ENCODE peak calls at places on chromosome 7, in nine cellular contexts. Z, C, U, T, V, M, A, F and H are unnamed samples.

GRCh38 chr7:47875998-47876744 is 72.1 kb downstream of the PKD1L1 start:
- DNase-seq in U (no peak), M (no peak), F (no peak), T (no peak), Z (no peak), V (no peak), A (no peak), C (no peak), H (no peak)

GRCh38 chr7:139424004-139424403 is 59.5 kb downstream of the KLRG2 start:
- DNase-seq in V (no peak), F (no peak), M (no peak), T (no peak), U (no peak), A (no peak), C (no peak), Z (no peak), H (no peak)

GRCh38 chr7:155858521-155859061 is 46.3 kb upstream of the SHH start:
- DNase-seq in V (no peak), F (no peak), A (no peak), Z (peak), C (no peak), U (peak), T (no peak), M (no peak), H (no peak)

GRCh38 chr7:151304856-151305255 is 36.8 kb upstream of the NUB1 start:
- DNase-seq in F (peak), M (no peak), V (no peak), U (no peak), C (peak), T (no peak), Z (no peak), A (peak), H (no peak)

GRCh38 chr7:143979999-143980398 is 20.1 kb upstream of the OR6B1 start:
- DNase-seq in A (no peak), T (no peak), U (no peak), M (no peak), Z (peak), C (no peak), F (no peak), V (no peak), H (no peak)

GRCh38 chr7:119562839-119563238 is 710.1 kb upstream of the KCND2 start:
- DNase-seq in C (no peak), Z (no peak), A (no peak), T (no peak), U (no peak), V (no peak), F (no peak), M (no peak), H (no peak)

GRCh38 chr7:134897936-134898335 is 88.4 kb upstream of the AGBL3 start:
- DNase-seq in T (no peak), Z (no peak), C (no peak), A (no peak), V (no peak), M (no peak), U (no peak), F (no peak), H (no peak)

GRCh38 chr7:95915731-95916130 is 143.4 kb downstream of the DYNC1I1 start:
- DNase-seq in C (no peak), V (no peak), T (no peak), U (no peak), F (no peak), M (no peak), Z (no peak), A (no peak), H (no peak)

GRCh38 chr7:123624527-123625183 is 23.0 kb downstream of the ASB15 start:
- DNase-seq in A (no peak), U (peak), C (peak), T (peak), V (no peak), M (no peak), Z (peak), F (no peak), H (peak)

GRCh38 chr7:99419323-99420021 is 10.7 kb downstream of the BUD31 start:
- DNase-seq in V (no peak), U (no peak), M (no peak), A (no peak), F (no peak), T (no peak), Z (no peak), C (no peak), H (no peak)

GRCh38 chr7:49635800-49636199 is 137.6 kb upstream of the VWC2 start:
- DNase-seq in V (no peak), A (no peak), M (no peak), C (no peak), Z (no peak), U (no peak), F (no peak), T (no peak), H (no peak)
- TF ChIP-seq CTCF in V (no peak), A (no peak), M (no peak), C (peak), Z (no peak), U (no peak), F (peak), T (no peak), H (no peak)

GRCh38 chr7:149284343-149284742 is 22.3 kb downstream of the ZNF783 start:
- DNase-seq in U (no peak), C (no peak), T (no peak), A (no peak), F (no peak), Z (no peak), M (no peak), V (no peak), H (no peak)
- H3K4me3 ChIP-seq in U (no peak), C (peak), T (no peak), A (no peak), F (no peak), Z (peak), M (no peak), V (peak), H (no peak)

DNA sequence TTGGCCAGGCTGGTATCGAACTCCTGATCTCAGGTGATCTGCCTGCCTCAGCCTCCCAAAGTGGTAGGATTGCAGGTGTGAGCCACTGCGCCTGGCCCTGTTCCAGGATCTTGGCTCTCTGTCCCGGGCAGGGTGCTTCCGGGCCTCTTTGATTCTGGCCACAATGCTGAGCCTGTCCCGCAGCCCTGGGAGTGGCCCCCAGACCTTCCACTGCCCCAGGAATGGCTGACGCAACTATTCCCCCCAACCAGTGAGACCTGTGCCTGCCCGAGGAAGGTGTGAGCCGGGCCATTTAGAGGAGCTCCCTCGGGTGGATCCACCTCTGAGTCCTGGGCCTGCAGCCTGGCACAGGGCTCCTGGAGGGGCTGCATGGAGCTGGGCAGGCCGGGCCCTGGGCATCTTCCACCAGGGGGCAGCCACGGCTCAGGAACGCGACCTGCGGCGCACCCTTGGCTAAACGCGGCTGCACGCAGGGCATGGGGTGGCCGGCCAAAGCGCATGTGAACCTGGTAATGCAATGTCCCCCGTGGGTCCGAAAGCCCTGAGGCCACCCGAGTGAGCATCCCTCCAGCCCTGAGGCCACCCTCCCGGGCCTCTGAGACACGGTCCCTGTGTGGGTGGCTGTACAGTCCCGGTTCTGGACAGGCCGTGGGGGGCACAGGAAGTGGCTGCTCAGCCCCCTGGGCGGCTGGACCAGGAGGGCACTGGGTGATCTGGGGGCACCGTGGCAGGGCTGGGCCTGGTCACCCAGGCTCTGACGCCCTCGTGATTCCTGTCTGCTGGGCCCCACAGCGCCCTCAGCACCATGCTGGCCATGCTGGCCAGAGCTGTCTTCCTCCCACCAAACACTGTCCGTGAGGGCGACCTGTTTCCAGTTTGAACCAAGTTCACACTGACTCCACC is 24.8 kb downstream of the GRIFIN start:
- DNase-seq in T (peak), M (peak), F (peak), Z (peak), C (peak), A (peak), V (peak), U (peak), H (peak)
- TF ChIP-seq CTCF in T (peak), M (peak), F (peak), Z (no peak), C (peak), A (peak), V (peak), U (peak), H (peak)

DNA sequence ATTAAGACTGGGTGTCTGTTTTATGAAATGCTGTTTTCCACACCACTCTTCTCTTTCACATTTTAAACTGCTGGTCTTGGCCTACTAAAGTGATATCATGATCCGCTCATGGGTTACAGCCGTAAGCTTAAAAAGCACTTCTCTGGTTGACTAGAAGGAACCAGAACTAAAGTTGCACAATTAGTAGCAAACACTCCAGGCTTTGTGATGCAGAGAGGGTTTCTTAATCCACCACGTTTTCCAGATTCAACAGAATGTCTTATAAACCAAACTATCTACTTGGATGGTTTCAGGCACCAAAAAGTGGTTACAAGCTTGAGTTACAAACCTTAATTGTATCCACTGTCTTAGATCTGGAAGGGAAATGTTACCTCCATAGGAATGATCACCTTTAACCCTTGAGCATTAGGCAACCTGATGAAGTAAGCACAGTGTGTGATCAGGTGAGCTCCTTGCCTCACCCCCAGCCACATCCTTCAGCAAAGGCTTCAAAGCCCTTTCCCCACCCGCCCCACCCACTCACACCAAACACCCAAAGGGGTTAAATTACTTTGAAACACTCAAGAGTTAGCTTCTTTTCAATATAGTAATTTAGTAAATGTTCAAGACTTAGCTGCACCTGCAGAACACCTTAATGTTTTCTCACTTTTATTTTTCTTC is 3.5 kb downstream of the ELMO1 start:
- DNase-seq in F (no peak), A (no peak), M (no peak), U (no peak), T (no peak), V (no peak), Z (no peak), C (no peak), H (no peak)
- H3K4me3 ChIP-seq in F (no peak), A (no peak), M (no peak), U (no peak), T (no peak), V (no peak), Z (no peak), C (no peak), H (no peak)

GRCh38 chr7:117332031-117332430 is 9.2 kb upstream of the WNT2 start:
- DNase-seq in A (no peak), C (no peak), M (no peak), V (no peak), Z (no peak), U (no peak), F (no peak), T (no peak), H (no peak)

GRCh38 chr7:117333168-117333567 is 10.3 kb upstream of the WNT2 start:
- DNase-seq in V (no peak), T (no peak), Z (no peak), F (no peak), A (no peak), M (no peak), U (no peak), C (no peak), H (no peak)

GRCh38 chr7:117338020-117338419 is 15.2 kb upstream of the WNT2 start:
- DNase-seq in M (no peak), U (peak), V (no peak), F (no peak), T (no peak), A (no peak), C (no peak), Z (no peak), H (no peak)
- TF ChIP-seq CTCF in M (no peak), U (peak), V (no peak), F (no peak), T (no peak), A (no peak), C (no peak), Z (no peak), H (no peak)

DNA sequence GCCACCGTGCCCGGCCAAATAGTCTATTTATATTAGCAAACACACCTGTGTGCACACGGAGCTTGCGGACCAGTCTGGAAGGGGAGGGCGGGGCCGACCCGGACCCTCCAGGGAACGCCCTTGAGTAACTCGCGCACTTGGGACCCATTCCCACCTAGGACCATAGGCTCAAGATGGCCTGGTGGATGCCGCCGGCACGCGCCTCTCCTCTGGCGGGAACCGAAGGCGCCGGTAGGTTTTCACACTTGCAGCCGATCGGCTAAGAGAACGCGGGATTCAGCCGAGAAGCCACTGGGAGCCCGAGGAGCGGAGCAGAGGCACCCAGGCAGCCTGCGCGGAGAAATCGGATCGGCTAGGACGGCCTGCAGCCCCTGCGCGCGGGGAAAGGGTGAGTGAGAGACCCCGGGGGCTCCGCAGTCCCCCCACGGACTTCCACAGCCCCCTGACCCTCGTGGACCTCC is 18.9 kb downstream of the IFT22 start:
- DNase-seq in Z (no peak), M (no peak), C (no peak), F (no peak), T (no peak), V (no peak), U (no peak), A (no peak), H (no peak)
- H3K4me3 ChIP-seq in Z (peak), M (no peak), C (peak), F (no peak), T (no peak), V (no peak), U (no peak), A (peak), H (no peak)

DNA sequence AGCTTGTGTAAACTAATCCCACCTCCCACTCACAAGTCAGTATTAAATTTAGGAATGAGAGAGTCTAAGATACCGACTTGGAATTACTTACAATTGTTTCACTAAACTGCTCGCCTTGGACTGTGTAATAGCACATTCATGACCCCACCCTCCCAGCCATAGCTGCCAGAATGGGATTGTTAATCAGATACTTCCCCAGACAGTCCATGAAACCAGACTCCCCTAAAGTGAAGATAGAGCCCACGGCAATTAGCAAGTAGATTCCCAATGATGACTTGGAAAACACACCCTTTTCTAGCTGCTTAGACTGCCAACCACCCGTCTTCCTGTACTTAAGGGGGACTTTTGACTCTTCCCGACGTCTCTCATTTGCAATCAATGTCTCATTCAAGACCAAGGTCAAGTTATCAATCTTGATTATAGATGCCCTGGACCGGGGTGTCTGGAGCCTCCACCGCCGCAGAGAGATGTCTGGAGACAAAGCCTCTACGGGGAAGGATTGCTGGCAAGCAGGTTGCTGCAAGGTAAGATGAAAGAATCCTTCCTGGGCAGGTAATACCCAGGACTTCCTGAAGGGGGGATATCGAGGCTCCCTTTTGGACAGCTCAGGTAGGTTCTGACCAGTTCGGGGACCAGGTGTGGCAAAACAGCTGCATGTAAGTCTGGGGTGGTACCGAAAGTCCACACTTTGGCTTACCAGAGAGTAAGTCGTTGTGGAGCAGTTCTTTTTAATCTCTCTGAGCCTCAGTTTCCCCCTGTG is 12.6 kb upstream of the CUX1 start:
- DNase-seq in C (peak), M (no peak), F (no peak), A (no peak), T (peak), V (no peak), Z (peak), U (no peak), H (peak)
- TF ChIP-seq CTCF in C (peak), M (no peak), F (no peak), A (peak), T (peak), V (no peak), Z (no peak), U (no peak), H (peak)